ENCODE peak calls at places on chromosomes 5 and 9, in six cellular contexts. F is iris pigment epithelial cell; D is fibroblast of the aortic adventitia; C is hypothalamus; K is activated CD8-positive, alpha-beta memory T cell treated with anti-CD3 and anti-CD28 coated beads for 4 hours; E is trophoblast cell. O is an unnamed sample.
A peak's percentile ranks its signal among the peaks of the same experiment; 100 is the strongest.

GRCh38 chr5:107669543-107670027 is 1.2 kb downstream of the EFNA5 start:
- DNase-seq in F (peak; percentile 46), D (peak; percentile 42), C (peak; percentile 11), K (no peak), E (no peak), O (peak; percentile 1)

GRCh38 chr5:141382469-141383294 is at the start of gene PCDHGA7:
- DNase-seq in F (peak; percentile 53), D (peak; percentile 68), C (no peak), K (no peak), E (no peak), O (no peak)

GRCh38 chr5:38453506-38453905 is 102.9 kb downstream of the LIFR start:
- DNase-seq in F (no peak), D (no peak), C (no peak), K (peak; percentile 18), E (no peak), O (peak; percentile 40)

GRCh38 chr5:180704362-180704761 is 35.5 kb downstream of the OR2Y1 start:
- DNase-seq in F (peak; percentile 35), D (no peak), C (no peak), K (no peak), E (peak; percentile 18), O (no peak)

GRCh38 chr5:139193928-139194327 is 4.2 kb downstream of the SIL1 start:
- DNase-seq in F (peak; percentile 35), D (no peak), C (no peak), K (no peak), E (peak; percentile 9), O (no peak)

GRCh38 chr5:152329896-152330295 is 75.2 kb downstream of the NMUR2 start:
- DNase-seq in F (no peak), D (no peak), C (no peak), K (no peak), E (no peak), O (no peak)

GRCh38 chr9:69471433-69471832 is 146.4 kb downstream of the ENTREP1 start:
- DNase-seq in F (peak; percentile 30), D (peak; percentile 58), C (no peak), K (no peak), E (no peak), O (no peak)

GRCh38 chr5:171494452-171495121 is 75.1 kb downstream of the FGF18 start:
- DNase-seq in F (peak; percentile 72), D (peak; percentile 96), C (no peak), K (no peak), E (peak; percentile 39), O (no peak)

GRCh38 chr9:89993678-89994630 is 389.1 kb downstream of the GADD45G start:
- DNase-seq in F (no peak), D (no peak), C (no peak), K (no peak), E (peak; percentile 89), O (no peak)

GRCh38 chr9:131348631-131349521 is 45.0 kb upstream of the PRRC2B start:
- DNase-seq in F (no peak), D (no peak), C (no peak), K (no peak), E (no peak), O (no peak)

GRCh38 chr9:121895836-121896544 is 197.1 kb downstream of the TTLL11 start:
- DNase-seq in F (peak; percentile 37), D (peak; percentile 90), C (no peak), K (no peak), E (no peak), O (no peak)

GRCh38 chr5:120082316-120083068 is 381.6 kb upstream of the PRR16 start:
- DNase-seq in F (no peak), D (no peak), C (no peak), K (no peak), E (no peak), O (no peak)

GRCh38 chr9:2260401-2261306 is 245.5 kb downstream of the SMARCA2 start:
- DNase-seq in F (peak; percentile 55), D (peak; percentile 74), C (no peak), K (no peak), E (no peak), O (no peak)

GRCh38 chr9:110977259-110977709 is 61.0 kb downstream of the LPAR1 start:
- DNase-seq in F (peak; percentile 89), D (peak; percentile 87), C (no peak), K (no peak), E (no peak), O (no peak)

GRCh38 chr9:94900222-94901018 is 173.9 kb downstream of the AOPEP start:
- DNase-seq in F (peak; percentile 97), D (peak; percentile 100), C (no peak), K (no peak), E (no peak), O (no peak)

GRCh38 chr5:119583684-119584083 is 45.7 kb upstream of the FAM170A start:
- DNase-seq in F (peak; percentile 8), D (no peak), C (no peak), K (no peak), E (no peak), O (peak; percentile 10)

GRCh38 chr5:176542135-176542595 is 5.0 kb upstream of the RNF44 start:
- DNase-seq in F (no peak), D (no peak), C (no peak), K (no peak), E (no peak), O (no peak)

GRCh38 chr9:36450110-36450732 is 50.2 kb upstream of the RNF38 start:
- DNase-seq in F (peak; percentile 45), D (peak; percentile 70), C (peak; percentile 3), K (no peak), E (peak; percentile 25), O (no peak)

GRCh38 chr5:158758666-158759065 is 341.1 kb downstream of the EBF1 start:
- DNase-seq in F (peak; percentile 9), D (peak; percentile 74), C (no peak), K (no peak), E (no peak), O (no peak)

GRCh38 chr5:50653946-50654345 is 12.5 kb upstream of the PARP8 start:
- DNase-seq in F (no peak), D (no peak), C (no peak), K (no peak), E (no peak), O (no peak)

GRCh38 chr5:35003018-35003957 is 44.5 kb downstream of the AGXT2 start:
- DNase-seq in F (peak; percentile 33), D (peak; percentile 59), C (peak; percentile 13), K (no peak), E (peak; percentile 81), O (peak; percentile 55)

GRCh38 chr5:16721151-16722102 is 104.6 kb upstream of the RETREG1 start:
- DNase-seq in F (no peak), D (no peak), C (no peak), K (no peak), E (no peak), O (no peak)

GRCh38 chr9:72326643-72327042 is 38.4 kb downstream of the ZFAND5 start:
- DNase-seq in F (no peak), D (no peak), C (no peak), K (no peak), E (peak; percentile 42), O (no peak)

GRCh38 chr5:52725065-52725746 is 62.5 kb upstream of the ITGA1 start:
- DNase-seq in F (peak; percentile 83), D (no peak), C (no peak), K (peak; percentile 35), E (peak; percentile 37), O (no peak)

GRCh38 chr9:124495105-124496074 is 11.8 kb downstream of the NR5A1 start:
- DNase-seq in F (no peak), D (no peak), C (no peak), K (no peak), E (no peak), O (no peak)

GRCh38 chr5:172798422-172799215 is 27.6 kb upstream of the DUSP1 start:
- DNase-seq in F (peak; percentile 96), D (peak; percentile 91), C (no peak), K (no peak), E (no peak), O (no peak)

O was measured in GM19239.